ENCODE peak calls at places on chromosomes 3 and 15, in four cellular contexts. T is K562, J is HepG2, X is IMR-90. C is an unnamed sample.

GRCh38 chr3:196117809-196118208 is 35.9 kb upstream of the TFRC start:
- DNase-seq in T (no peak), J (no peak), X (no peak), C (no peak)

GRCh38 chr3:11007534-11007933 is 15.0 kb downstream of the SLC6A1 start:
- DNase-seq in T (no peak), J (no peak), X (no peak), C (no peak)

GRCh38 chr3:105956311-105956710 is 87.5 kb upstream of the CBLB start:
- DNase-seq in T (no peak), J (no peak), X (no peak), C (no peak)

GRCh38 chr3:190319660-190320059 is 2.6 kb downstream of the CLDN1 start:
- DNase-seq in T (no peak), J (no peak), X (peak; percentile 67), C (no peak)

GRCh38 chr15:77589839-77590238 is 42.9 kb downstream of the LINGO1 start:
- DNase-seq in T (no peak), J (peak; percentile 75), X (no peak), C (no peak)

GRCh38 chr15:70243686-70244540 is 146.2 kb upstream of the TLE3 start:
- DNase-seq in T (peak; percentile 24), J (no peak), X (no peak), C (no peak)

GRCh38 chr3:184235381-184236032 is 6.1 kb downstream of the VWA5B2 start:
- DNase-seq in T (no peak), J (no peak), X (no peak), C (no peak)

GRCh38 chr3:32959370-32959769 is 7.9 kb downstream of the CCR4 start:
- DNase-seq in T (no peak), J (no peak), X (no peak), C (no peak)

GRCh38 chr3:39812537-39812936 is 3.1 kb downstream of the MYRIP start:
- DNase-seq in T (peak; percentile 12), J (peak; percentile 6), X (no peak), C (no peak)

GRCh38 chr15:26294062-26294689 is 431.0 kb upstream of the ATP10A start:
- DNase-seq in T (no peak), J (no peak), X (no peak), C (no peak)

GRCh38 chr3:115814778-115815380 is 191.6 kb downstream of the GAP43 start:
- DNase-seq in T (peak; percentile 61), J (peak; percentile 70), X (peak; percentile 76), C (peak; percentile 71)

GRCh38 chr3:120275553-120276092 is 9.4 kb downstream of the GPR156 start:
- DNase-seq in T (no peak), J (no peak), X (no peak), C (no peak)

GRCh38 chr3:48399387-48400172 is 27.6 kb downstream of the FBXW12 start:
- DNase-seq in T (no peak), J (no peak), X (no peak), C (no peak)

GRCh38 chr3:197514786-197515090 is 41.0 kb downstream of the BDH1 start:
- DNase-seq in T (no peak), J (no peak), X (no peak), C (no peak)

GRCh38 chr15:65423977-65424679 is 1.4 kb upstream of the IGDCC4 start:
- DNase-seq in T (peak; percentile 69), J (no peak), X (peak; percentile 51), C (no peak)

GRCh38 chr15:65421360-65422215 is 1.2 kb downstream of the IGDCC4 start:
- DNase-seq in T (peak; percentile 79), J (no peak), X (peak; percentile 73), C (no peak)

GRCh38 chr15:65423150-65423976 is 616 bp upstream of the IGDCC4 start:
- DNase-seq in T (peak; percentile 33), J (no peak), X (no peak), C (no peak)

GRCh38 chr15:65426216-65426853 is 3.6 kb upstream of the IGDCC4 start:
- DNase-seq in T (no peak), J (no peak), X (no peak), C (no peak)

DNA sequence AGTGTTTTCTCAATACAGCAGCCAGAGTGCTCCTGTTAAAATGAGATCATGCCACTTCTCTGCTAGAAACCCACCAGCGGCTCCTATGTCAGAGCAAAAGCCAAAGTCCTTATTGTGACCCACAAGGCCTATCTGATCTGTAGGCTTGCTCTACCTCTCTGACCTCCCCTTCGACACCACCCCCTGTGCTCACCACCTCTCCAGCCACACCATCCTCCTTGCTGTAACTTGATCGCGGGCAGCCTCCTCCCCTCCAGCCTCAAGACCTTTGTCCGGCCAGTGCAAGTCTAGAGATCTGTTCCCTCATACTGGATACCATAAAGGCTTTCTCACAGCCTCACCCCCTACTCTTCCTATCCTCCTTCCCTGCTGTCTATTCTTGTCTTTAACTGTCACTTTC is 1.9 kb upstream of the IGDCC4 start:
- DNase-seq in T (peak; percentile 41), J (no peak), X (no peak), C (no peak)
- TF ChIP-seq MAZ in T (no peak), J (no peak), X (no peak), C (no peak)

DNA sequence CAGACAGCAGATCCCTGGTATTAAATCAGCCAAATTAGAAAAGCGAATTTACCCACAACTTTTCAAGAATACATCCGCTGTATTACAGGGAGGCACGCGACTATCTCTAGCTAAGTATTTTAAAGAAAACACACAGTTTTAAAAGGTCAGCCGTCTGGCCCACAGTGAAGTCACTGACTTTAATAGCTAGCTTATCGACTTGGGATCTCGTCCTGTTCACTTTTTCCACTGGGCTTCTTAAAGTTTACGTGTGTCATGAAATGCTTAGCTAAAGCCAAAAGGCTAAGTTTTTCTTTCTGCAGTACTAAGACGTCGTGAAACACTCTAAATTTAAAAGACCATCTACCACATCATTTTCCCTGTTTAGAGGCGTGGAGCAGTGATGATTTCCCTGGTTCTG is 27.2 kb downstream of the LRIG1 start:
- DNase-seq in T (no peak), J (no peak), X (peak; percentile 86), C (no peak)
- TF ChIP-seq MAZ in T (no peak), J (no peak), X (no peak), C (no peak)

DNA sequence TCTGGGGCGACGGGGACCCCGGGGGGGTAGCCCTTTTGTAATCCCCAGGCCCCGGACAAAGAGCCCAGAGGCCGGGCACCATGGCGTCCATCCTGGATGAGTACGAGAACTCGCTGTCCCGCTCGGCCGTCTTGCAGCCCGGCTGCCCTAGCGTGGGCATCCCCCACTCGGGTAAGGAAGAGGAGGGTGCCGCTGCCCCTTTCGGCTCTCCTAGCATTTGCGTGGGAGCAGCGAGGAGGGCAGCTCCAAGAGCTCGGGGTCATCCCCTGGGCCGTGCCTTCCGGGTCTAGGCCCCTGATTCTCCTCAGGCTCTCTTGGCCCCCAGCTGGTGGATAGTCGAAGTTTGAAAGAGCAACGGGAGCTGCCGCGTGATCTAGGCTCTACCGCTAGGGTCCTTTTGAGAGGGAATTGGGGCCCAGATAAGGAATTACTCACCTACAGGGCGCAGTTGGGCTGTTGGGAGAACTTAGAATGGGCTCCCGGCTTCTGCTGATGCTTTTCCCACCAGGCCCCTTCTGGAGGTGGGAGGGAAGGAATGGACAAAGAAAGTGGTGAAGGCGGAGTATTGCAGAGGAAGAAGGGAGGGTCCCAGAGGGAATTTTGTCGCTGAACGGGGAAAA is 549 bp downstream of the VPS18 start:
- DNase-seq in T (peak; percentile 90), J (peak; percentile 86), X (peak; percentile 82), C (peak; percentile 76)
- TF ChIP-seq MAZ in T (no peak), J (peak; percentile 53), X (peak; percentile 72), C (no peak)

DNA sequence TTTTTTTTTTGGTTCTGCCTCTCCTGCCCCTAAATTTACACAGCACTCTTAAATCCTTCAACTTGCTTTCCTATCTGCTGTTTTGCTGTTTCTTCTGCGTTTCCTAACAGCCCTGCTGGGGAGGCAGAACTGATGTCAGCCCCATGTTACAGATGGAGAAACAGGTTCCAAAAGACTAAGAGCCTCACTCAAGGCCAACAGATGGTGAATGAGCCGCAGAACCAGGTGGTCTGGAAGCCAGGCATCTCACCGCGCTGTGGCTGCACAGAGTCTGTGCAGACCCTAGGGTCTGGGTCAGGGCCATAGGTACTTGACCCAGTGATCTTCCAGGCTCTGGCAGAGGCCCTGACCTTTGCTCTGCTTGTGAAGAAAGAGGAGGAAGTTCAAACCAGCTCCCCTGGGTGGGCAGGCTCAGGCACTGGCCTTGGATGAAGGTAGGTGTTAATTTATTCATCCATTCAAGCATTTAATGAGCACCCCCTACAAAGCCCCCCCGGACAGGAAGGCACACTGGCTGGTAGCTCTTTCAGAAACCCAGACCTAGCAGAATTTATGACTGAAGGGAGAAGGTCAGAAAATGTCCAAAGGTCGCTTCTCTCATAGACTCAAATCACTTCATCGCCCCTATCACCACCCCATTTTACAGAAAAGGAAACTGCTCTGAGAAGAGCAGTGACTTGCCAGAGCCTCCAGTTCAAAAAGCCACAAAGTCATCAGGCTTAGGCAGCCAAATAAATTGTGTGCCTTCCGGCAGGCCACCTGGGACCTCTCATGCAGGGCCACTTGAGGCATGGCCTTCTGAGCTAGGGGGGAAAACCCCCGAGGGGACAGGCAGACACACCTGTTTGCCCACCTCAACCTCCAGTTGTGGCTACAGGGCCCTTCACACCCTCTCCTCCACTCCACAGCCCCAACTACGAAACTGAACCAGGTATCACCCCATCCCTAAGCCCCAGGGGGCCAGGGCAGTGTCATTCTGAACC is 2.7 kb downstream of the CHDH start:
- DNase-seq in T (no peak), J (no peak), X (no peak), C (no peak)
- TF ChIP-seq MAZ in T (no peak), J (no peak), X (no peak), C (no peak)

DNA sequence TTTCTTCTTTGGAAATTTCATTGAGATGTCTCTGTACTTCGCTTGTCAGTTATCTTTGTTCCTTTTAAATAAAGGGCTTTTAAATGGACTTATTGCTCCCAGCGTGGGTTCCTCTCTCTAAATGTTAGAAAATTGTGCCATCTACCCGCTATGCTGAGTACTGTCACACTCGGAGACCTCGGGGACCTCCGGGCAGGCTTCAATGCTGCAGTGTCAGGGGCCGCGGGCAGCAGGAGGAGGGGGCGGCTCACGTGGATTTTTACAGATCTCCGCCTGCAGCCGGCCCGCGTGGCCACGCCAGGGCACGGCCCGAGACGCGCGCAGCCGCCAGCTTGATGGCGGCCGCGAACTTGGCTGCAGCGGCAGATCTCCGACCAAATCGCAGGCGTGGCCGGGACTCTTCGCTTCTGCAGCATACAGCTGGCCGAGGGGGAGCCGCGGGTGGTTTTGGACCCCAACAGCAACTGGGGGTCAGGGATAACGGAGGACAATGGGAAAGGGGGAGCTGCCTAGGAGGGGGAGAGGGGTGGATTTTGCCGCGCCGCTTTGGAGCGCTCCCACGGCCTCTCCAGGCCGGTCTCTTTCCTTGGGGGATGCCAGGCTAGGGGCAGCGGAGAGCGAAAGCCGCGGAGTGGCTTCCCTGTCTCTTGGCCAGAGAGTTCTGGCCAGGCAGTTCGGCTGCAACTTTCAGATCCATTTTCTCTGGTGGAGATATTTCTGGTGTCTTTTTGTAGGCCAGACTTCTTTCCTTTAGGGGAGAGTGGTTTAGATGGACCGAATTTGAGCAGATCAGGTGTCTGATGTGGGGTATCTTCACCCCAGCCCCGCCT is 15.3 kb downstream of the NR2F2 start:
- DNase-seq in T (no peak), J (peak; percentile 47), X (peak; percentile 83), C (peak; percentile 94)
- TF ChIP-seq MAZ in T (no peak), J (no peak), X (no peak), C (no peak)

GRCh38 chr15:44798815-44799214 is 62.5 kb downstream of the TRIM69 start:
- DNase-seq in T (peak; percentile 46), J (peak; percentile 15), X (no peak), C (peak; percentile 2)
- TF ChIP-seq MAZ in T (no peak), J (no peak), X (no peak), C (no peak)

GRCh38 chr3:12187448-12188327 is 29.0 kb upstream of the TIMP4 start:
- DNase-seq in T (no peak), J (no peak), X (peak; percentile 71), C (no peak)
- TF ChIP-seq MAZ in T (no peak), J (no peak), X (no peak), C (no peak)

C was measured in A549.